ENCODE peak calls at places on chromosomes 2 and 18, in five cellular contexts. R is astrocyte, N is dermis microvascular lymphatic vessel endothelial cell, I is mesenteric fat pad, S is cardiac fibroblast. M is an unnamed sample.

GRCh38 chr2:43106767-43107527 is 119.5 kb downstream of the ZFP36L2 start:
- DNase-seq in I (no peak), S (peak), R (no peak), N (no peak), M (no peak)

GRCh38 chr18:21704603-21705364 is at the start of gene ABHD3:
- DNase-seq in S (peak), R (peak), N (peak), I (peak), M (peak)

GRCh38 chr2:147989809-147990403 is 30.6 kb downstream of the ORC4 start:
- DNase-seq in S (peak), R (peak), I (no peak), N (peak), M (no peak)

GRCh38 chr2:20624156-20624883 is 26.6 kb downstream of the HS1BP3 start:
- DNase-seq in I (peak), S (no peak), R (no peak), N (no peak), M (no peak)

GRCh38 chr2:28232267-28232666 is 160.4 kb upstream of the FOSL2 start:
- DNase-seq in R (no peak), S (peak), I (no peak), N (no peak), M (no peak)

GRCh38 chr2:67156796-67157195 is 240.3 kb upstream of the ETAA1 start:
- DNase-seq in N (no peak), I (no peak), R (no peak), S (no peak), M (no peak)

GRCh38 chr2:218024871-218025270 is 22.1 kb upstream of the TNS1 start:
- DNase-seq in R (no peak), S (no peak), N (no peak), I (peak), M (no peak)

GRCh38 chr2:231706731-231707624 is 1.3 kb upstream of the PTMA start:
- DNase-seq in I (peak), S (peak), N (peak), R (peak), M (peak)

GRCh38 chr18:22230403-22231042 is 61.1 kb downstream of the GATA6 start:
- DNase-seq in N (no peak), S (peak), I (no peak), R (peak), M (no peak)

GRCh38 chr2:119225084-119225864 is 1.6 kb downstream of the STEAP3 start:
- DNase-seq in I (no peak), N (no peak), R (no peak), S (no peak), M (no peak)

GRCh38 chr18:10013621-10014543 is 100.1 kb downstream of the VAPA start:
- DNase-seq in R (no peak), I (peak), S (no peak), N (no peak), M (no peak)

GRCh38 chr2:55771612-55772011 is 78.0 kb upstream of the PNPT1 start:
- DNase-seq in N (peak), I (no peak), R (peak), S (peak), M (no peak)

GRCh38 chr2:121288454-121289231 is 3.6 kb upstream of the TFCP2L1 start:
- DNase-seq in R (no peak), N (no peak), S (no peak), I (no peak), M (no peak)

GRCh38 chr18:25561923-25562322 is 210.0 kb upstream of the ZNF521 start:
- DNase-seq in S (peak), R (peak), N (peak), I (no peak), M (no peak)

GRCh38 chr2:121173112-121173511 is 111.9 kb downstream of the TFCP2L1 start:
- DNase-seq in S (no peak), R (peak), N (no peak), I (peak), M (no peak)

GRCh38 chr2:233915133-233915532 is 2.0 kb upstream of the TRPM8 start:
- DNase-seq in I (no peak), S (no peak), R (no peak), N (no peak), M (no peak)

GRCh38 chr18:13260114-13260926 is 41.8 kb downstream of the LDLRAD4 start:
- DNase-seq in N (peak), R (no peak), S (no peak), I (peak), M (no peak)

GRCh38 chr2:241339839-241340471 is 16.1 kb upstream of the FARP2 start:
- DNase-seq in S (no peak), N (no peak), I (no peak), R (no peak), M (no peak)

GRCh38 chr2:242011516-242011915 is 142.0 kb downstream of the RTP5 start:
- DNase-seq in S (no peak), N (no peak), I (peak), R (no peak), M (no peak)

GRCh38 chr2:1605102-1605501 is 139.2 kb downstream of the PXDN start:
- DNase-seq in N (peak), S (peak), R (peak), I (no peak), M (no peak)

GRCh38 chr2:112800881-112801583 is 16.7 kb upstream of the IL1A start:
- DNase-seq in R (no peak), S (no peak), I (no peak), N (no peak), M (no peak)

GRCh38 chr2:144389151-144389929 is 130.6 kb downstream of the ZEB2 start:
- DNase-seq in N (no peak), I (no peak), S (no peak), R (no peak), M (no peak)

GRCh38 chr2:210475726-210476125 is 833 bp downstream of the LANCL1 start:
- DNase-seq in S (peak), I (no peak), R (no peak), N (no peak), M (no peak)

GRCh38 chr18:41266616-41267015 is 688.4 kb upstream of the PIK3C3 start:
- DNase-seq in I (no peak), S (peak), N (no peak), R (peak), M (no peak)

GRCh38 chr2:140586379-140586778 is 1544.4 kb downstream of the LRP1B start:
- DNase-seq in R (no peak), N (no peak), I (no peak), S (peak), M (no peak)